ENCODE peak calls at places on chromosome 2, in five cellular contexts. B, N, C, T and I are unnamed samples.

GRCh38 chr2:84970266-84970955 is 550 bp upstream of the KCMF1 start:
- DNase-seq in C (peak; percentile 86), N (peak; percentile 57), T (peak; percentile 43), B (peak; percentile 62), I (peak; percentile 82)

GRCh38 chr2:41020318-41020717 is 568.4 kb upstream of the SLC8A1 start:
- DNase-seq in B (no peak), C (no peak), T (no peak), N (no peak), I (no peak)

GRCh38 chr2:200767111-200767885 is 44.4 kb upstream of the BZW1 start:
- DNase-seq in T (no peak), C (no peak), B (no peak), N (no peak), I (no peak)

GRCh38 chr2:167708998-167709397 is 538.4 kb downstream of the STK39 start:
- DNase-seq in T (no peak), B (no peak), C (no peak), N (no peak), I (no peak)

GRCh38 chr2:234290671-234291070 is 206.2 kb downstream of the ARL4C start:
- DNase-seq in T (no peak), C (peak; percentile 22), N (no peak), B (no peak), I (no peak)

GRCh38 chr2:73944714-73945113 is 18.0 kb downstream of the DGUOK start:
- DNase-seq in T (no peak), B (no peak), N (no peak), C (no peak), I (no peak)

GRCh38 chr2:218811382-218811781 is 20.2 kb downstream of the PRKAG3 start:
- DNase-seq in T (no peak), N (no peak), B (peak; percentile 40), C (no peak), I (no peak)

GRCh38 chr2:98656800-98657199 is 48.4 kb downstream of the UNC50 start:
- DNase-seq in B (no peak), C (no peak), N (no peak), T (no peak), I (no peak)

GRCh38 chr2:203155406-203155805 is 83.4 kb upstream of the CYP20A1 start:
- DNase-seq in C (peak; percentile 5), B (no peak), T (no peak), N (no peak), I (peak; percentile 14)

GRCh38 chr2:36356199-36356989 is 816 bp downstream of the CRIM1 start:
- DNase-seq in T (peak; percentile 30), B (no peak), N (no peak), C (no peak), I (peak; percentile 58)

GRCh38 chr2:10550206-10551001 is 102.3 kb upstream of the ODC1 start:
- DNase-seq in T (no peak), B (no peak), C (no peak), N (no peak), I (no peak)

GRCh38 chr2:33134764-33135560 is 188.2 kb downstream of the LTBP1 start:
- DNase-seq in C (no peak), N (no peak), B (no peak), T (no peak), I (no peak)

GRCh38 chr2:126886906-126887280 is 11.8 kb upstream of the TEX51 start:
- DNase-seq in N (no peak), C (no peak), B (no peak), T (no peak), I (no peak)

GRCh38 chr2:190469770-190470169 is 61.6 kb downstream of the MFSD6 start:
- DNase-seq in T (no peak), C (peak; percentile 20), B (peak; percentile 54), N (no peak), I (no peak)

GRCh38 chr2:98468621-98469236 is 24.1 kb downstream of the INPP4A start:
- DNase-seq in T (no peak), C (no peak), N (no peak), B (peak; percentile 38), I (no peak)